ENCODE peak calls at places on chromosomes 2 and 18, in ten cellular contexts. J, G, K, D, Q, Y, L, X, W and N are unnamed samples. For H3K4me1, the result is how much of the 10 kb centered on the place peaks cover.

GRCh38 chr18:8703781-8704301 is 1.5 kb upstream of the MTCL1 start:
- DNase-seq in J (no peak), Q (no peak), L (no peak), Y (peak), W (peak), D (no peak), K (no peak), G (peak), X (no peak), N (no peak)

GRCh38 chr18:55585586-55586521 is 2.1 kb downstream of the TCF4 start:
- DNase-seq in G (no peak), L (peak), Q (no peak), W (no peak), K (no peak), Y (no peak), X (no peak), D (peak), J (peak), N (no peak)

GRCh38 chr2:20604401-20604911 is 46.4 kb downstream of the HS1BP3 start:
- DNase-seq in W (peak), L (no peak), Y (peak), D (no peak), G (peak), K (no peak), Q (no peak), J (no peak), X (no peak), N (no peak)

GRCh38 chr2:39216495-39217191 is 27.1 kb downstream of the CDKL4 start:
- DNase-seq in J (no peak), L (no peak), Y (no peak), X (no peak), Q (no peak), W (no peak), K (no peak), D (no peak), G (no peak), N (peak)

GRCh38 chr2:43417296-43417695 is 178.5 kb downstream of the THADA start:
- DNase-seq in Q (no peak), L (no peak), D (no peak), X (no peak), Y (no peak), J (no peak), G (no peak), K (no peak), W (no peak), N (no peak)

GRCh38 chr2:10447300-10448207 is 573 bp downstream of the ODC1 start:
- DNase-seq in K (peak), Y (peak), J (peak), G (no peak), X (no peak), Q (peak), L (peak), D (no peak), W (no peak), N (no peak)

GRCh38 chr2:2950403-2950952 is 427.1 kb downstream of the EIPR1 start:
- DNase-seq in D (no peak), J (no peak), W (no peak), Y (no peak), G (no peak), X (no peak), Q (peak), K (no peak), L (no peak), N (no peak)

GRCh38 chr2:44112096-44112495 is 56.6 kb upstream of the PPM1B start:
- DNase-seq in L (no peak), G (no peak), Q (peak), W (no peak), K (no peak), J (no peak), X (no peak), Y (no peak), D (no peak), N (no peak)

GRCh38 chr2:234377761-234378341 is 119.0 kb downstream of the ARL4C start:
- DNase-seq in G (no peak), W (no peak), Q (no peak), K (no peak), J (peak), L (no peak), X (no peak), Y (no peak), D (no peak), N (no peak)

GRCh38 chr18:49459404-49460171 is 857 bp downstream of the DYM start:
- DNase-seq in Q (no peak), Y (no peak), J (peak), G (no peak), K (no peak), X (no peak), D (no peak), W (no peak), L (peak), N (peak)

GRCh38 chr2:36750101-36750500 is 53.6 kb downstream of the VIT start:
- DNase-seq in G (no peak), K (no peak), L (no peak), J (no peak), X (no peak), D (no peak), W (no peak), Q (no peak), Y (no peak), N (no peak)

GRCh38 chr18:60663060-60663989 is 290.8 kb upstream of the MC4R start:
- DNase-seq in K (no peak), G (no peak), L (no peak), Q (no peak), X (no peak), D (no peak), J (no peak), W (no peak), Y (no peak), N (no peak)

GRCh38 chr2:219521066-219521880 is 7.0 kb downstream of the ASIC4 start:
- DNase-seq in L (no peak), G (no peak), Q (no peak), W (no peak), D (no peak), J (peak), Y (peak), K (peak), X (no peak), N (no peak)

DNA sequence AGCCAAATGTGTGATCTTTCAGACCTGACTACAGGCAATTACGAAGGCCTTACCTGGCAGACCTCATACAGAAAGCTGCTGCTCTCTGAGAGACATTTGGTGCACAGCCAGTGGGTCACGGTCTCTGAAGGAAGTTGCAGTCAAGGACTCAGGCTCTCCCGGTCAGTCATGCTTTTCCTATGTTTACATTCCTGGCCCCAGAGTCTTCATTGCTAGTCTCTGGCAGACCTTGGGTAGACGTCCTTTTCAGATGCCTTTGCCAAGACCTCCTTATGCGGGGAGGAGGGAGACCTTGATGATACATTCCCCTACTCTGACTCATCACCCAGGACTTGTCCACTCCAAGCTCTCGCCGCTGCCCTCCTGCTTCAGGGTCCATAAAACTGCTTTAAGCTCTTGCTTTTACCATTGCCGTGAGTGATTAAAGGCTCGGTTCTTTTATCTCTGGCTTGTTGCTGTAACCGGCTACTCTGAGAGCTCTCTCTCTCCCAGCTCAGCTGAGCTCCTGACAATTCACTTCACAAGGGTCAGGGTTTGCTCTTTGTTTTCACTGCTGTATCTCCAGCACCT is 62.0 kb upstream of the SLC35F5 start:
- DNase-seq in J (peak), Q (peak), K (peak), G (peak), L (peak), W (peak), Y (peak), X (no peak), D (peak), N (no peak)
- H3K27ac ChIP-seq in J (peak), Q (peak), K (peak), G (peak), L (no peak), W (peak), Y (peak), X (no peak), D (peak), N (no peak)

GRCh38 chr2:172101008-172101706 is 1.5 kb downstream of the DLX2 start:
- DNase-seq in Q (no peak), D (no peak), G (no peak), L (no peak), K (no peak), W (no peak), Y (no peak), J (no peak), X (no peak), N (no peak)
- H3K4me1 ChIP-seq in Q (under half), D (half or more), G (half or more), L (under half), K (under half), W (under half), Y (half or more), J (under half), X (half or more), N (half or more)

GRCh38 chr2:128262315-128263253 is 56.1 kb downstream of the HS6ST1 start:
- DNase-seq in L (no peak), Q (no peak), J (no peak), K (no peak), X (no peak), D (no peak), W (no peak), Y (no peak), G (no peak), N (no peak)

GRCh38 chr2:128261245-128262128 is 57.2 kb downstream of the HS6ST1 start:
- DNase-seq in X (no peak), K (no peak), W (no peak), J (no peak), Q (no peak), Y (no peak), G (no peak), D (no peak), L (no peak), N (no peak)

GRCh38 chr2:128258218-128258617 is 60.5 kb downstream of the HS6ST1 start:
- DNase-seq in J (no peak), D (no peak), G (no peak), X (no peak), Q (no peak), Y (no peak), L (no peak), W (no peak), K (no peak), N (no peak)

GRCh38 chr2:128259585-128259984 is 59.1 kb downstream of the HS6ST1 start:
- DNase-seq in K (no peak), J (no peak), G (no peak), L (no peak), X (no peak), D (no peak), Y (no peak), Q (no peak), W (no peak), N (no peak)

GRCh38 chr2:128260239-128261138 is 58.2 kb downstream of the HS6ST1 start:
- DNase-seq in K (no peak), Q (peak), X (no peak), Y (no peak), G (no peak), J (peak), L (peak), W (no peak), D (peak), N (no peak)
- TF ChIP-seq CTCF in K (no peak), Q (no peak), X (peak), Y (no peak), G (peak), J (peak), L (no peak), W (no peak), D (no peak), N (no peak)

GRCh38 chr2:119760876-119761275 is 1.2 kb downstream of the PTPN4 start:
- DNase-seq in K (peak), J (peak), Y (no peak), D (no peak), Q (no peak), X (no peak), W (no peak), L (peak), G (no peak), N (no peak)
- H3K27ac ChIP-seq in K (peak), J (peak), Y (no peak), D (no peak), Q (no peak), X (peak), W (no peak), L (no peak), G (peak), N (peak)

DNA sequence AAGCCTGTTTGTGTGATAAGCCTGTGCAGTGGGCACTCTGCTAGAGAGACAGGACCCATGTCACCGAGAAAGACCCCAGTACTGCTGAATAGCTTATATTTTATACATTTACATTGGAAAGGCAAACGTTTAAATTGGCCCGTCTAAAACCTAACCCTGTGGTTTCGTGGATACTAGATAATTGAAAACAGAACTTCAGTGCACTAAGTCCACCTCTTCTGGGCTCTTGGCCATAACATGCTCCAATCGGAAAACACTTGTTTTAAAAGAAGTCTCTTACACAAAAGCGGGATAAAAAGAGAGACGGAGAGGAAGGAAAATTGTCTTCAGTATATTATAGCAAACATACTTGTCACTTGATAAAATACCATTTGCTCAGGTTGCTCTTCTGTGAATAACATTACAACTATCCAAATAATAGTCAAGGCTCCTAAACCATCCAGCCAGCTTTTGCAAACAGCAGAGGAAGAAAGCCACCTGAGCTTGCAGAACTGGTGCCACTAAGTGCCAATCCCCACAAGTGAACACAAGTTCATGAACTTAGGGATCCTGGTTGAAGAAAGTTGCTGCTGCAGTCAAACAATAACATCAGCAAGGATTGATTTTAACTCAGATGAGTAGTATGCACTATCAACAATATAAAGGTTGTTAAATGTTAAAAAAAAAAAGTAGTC is 218.4 kb upstream of the FN1 start:
- DNase-seq in X (no peak), J (peak), K (no peak), Q (no peak), W (no peak), L (no peak), Y (no peak), G (no peak), D (peak), N (no peak)
- H3K4me1 ChIP-seq in X (under half), J (under half), K (under half), Q (under half), W (under half), L (under half), Y (under half), G (under half), D (under half), N (under half)

GRCh38 chr2:197359859-197360258 is 49.3 kb upstream of the ANKRD44 start:
- DNase-seq in D (no peak), X (no peak), J (no peak), G (no peak), Q (no peak), L (no peak), W (no peak), Y (no peak), K (no peak), N (no peak)
- TF ChIP-seq CTCF in D (no peak), X (no peak), J (no peak), G (no peak), Q (no peak), L (no peak), W (no peak), Y (no peak), K (peak), N (no peak)

DNA sequence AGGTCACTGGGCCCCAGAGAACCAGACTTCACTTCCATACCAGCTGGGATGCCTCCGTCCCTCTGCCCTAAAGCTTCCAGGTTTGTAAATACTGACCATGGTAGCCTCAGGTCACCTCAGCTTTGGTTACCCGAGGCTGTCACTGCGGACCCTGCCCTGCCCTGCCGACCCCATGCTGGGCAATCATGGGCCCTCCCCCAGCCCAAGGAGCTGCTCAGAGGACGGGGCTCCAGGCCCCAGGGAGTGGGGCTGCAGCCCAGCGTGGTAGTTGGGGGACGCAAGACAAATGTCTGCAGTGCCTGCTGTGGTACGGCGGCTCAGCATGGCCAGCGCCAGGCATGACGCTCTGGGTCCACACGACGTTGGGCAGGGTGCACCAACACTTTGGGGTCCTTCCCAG is 25.3 kb downstream of the RAMP1 start:
- DNase-seq in Y (no peak), G (peak), D (no peak), Q (no peak), W (peak), L (no peak), X (no peak), K (no peak), J (no peak), N (no peak)
- H3K27ac ChIP-seq in Y (no peak), G (peak), D (peak), Q (peak), W (peak), L (no peak), X (peak), K (no peak), J (no peak), N (no peak)

GRCh38 chr2:120770176-120770575 is 34.5 kb downstream of the GLI2 start:
- DNase-seq in Y (no peak), K (no peak), X (no peak), J (no peak), W (peak), L (no peak), Q (no peak), G (peak), D (no peak), N (no peak)
- H3K4me1 ChIP-seq in Y (under half), K (under half), X (under half), J (under half), W (under half), L (under half), Q (under half), G (under half), D (under half), N (under half)